ENCODE peak calls at places on chromosomes 16 and 17, in seven cellular contexts. U is BE2C, H is astrocyte, B is transverse colon, O is tibial artery, I is pancreas, J is DND-41. K is an unnamed sample. For H3K27me3, the result is how much of the 10 kb centered on the place peaks cover.

GRCh38 chr16:17211797-17212196 is 259.0 kb downstream of the XYLT1 start:
- DNase-seq in U (peak), H (no peak), B (no peak), O (no peak), I (no peak), J (peak), K (no peak)

GRCh38 chr17:82225368-82226029 is 3.3 kb upstream of the SLC16A3 start:
- DNase-seq in U (peak), H (no peak), B (no peak), O (no peak), I (no peak), J (no peak), K (no peak)

GRCh38 chr17:6473128-6473767 is 29.0 kb downstream of the PIMREG start:
- DNase-seq in U (peak), H (peak), B (peak), O (peak), I (peak), J (peak), K (peak)

GRCh38 chr17:71184716-71185115 is 936.1 kb upstream of the SOX9 start:
- DNase-seq in U (no peak), H (peak), B (no peak), O (peak), I (no peak), J (no peak), K (no peak)

GRCh38 chr16:12470311-12471229 is 333.1 kb downstream of the CPPED1 start:
- DNase-seq in U (no peak), H (peak), B (no peak), O (no peak), I (no peak), J (no peak), K (no peak)

GRCh38 chr17:2192367-2193028 is 111.1 kb downstream of the SMG6 start:
- DNase-seq in U (peak), H (peak), B (peak), O (no peak), I (no peak), J (peak), K (no peak)

GRCh38 chr16:80527297-80527696 is 13.5 kb upstream of the DYNLRB2 start:
- DNase-seq in U (no peak), H (peak), B (peak), O (no peak), I (no peak), J (peak), K (peak)

GRCh38 chr17:11324846-11325420 is 83.9 kb downstream of the SHISA6 start:
- DNase-seq in U (no peak), H (no peak), B (no peak), O (no peak), I (no peak), J (no peak), K (no peak)

GRCh38 chr17:1785925-1786324 is 24.1 kb downstream of the SERPINF1 start:
- DNase-seq in U (no peak), H (no peak), B (no peak), O (peak), I (no peak), J (no peak), K (no peak)

GRCh38 chr16:23424292-23424958 is 28.6 kb downstream of the COG7 start:
- DNase-seq in U (no peak), H (peak), B (peak), O (no peak), I (no peak), J (no peak), K (no peak)

GRCh38 chr17:13409455-13409854 is 192.3 kb downstream of the HS3ST3A1 start:
- DNase-seq in U (no peak), H (no peak), B (no peak), O (no peak), I (no peak), J (no peak), K (no peak)

GRCh38 chr17:66347661-66348604 is 45.5 kb downstream of the PRKCA start:
- DNase-seq in U (no peak), H (no peak), B (peak), O (no peak), I (no peak), J (no peak), K (no peak)

GRCh38 chr17:77416096-77416713 is 275.4 kb downstream of the SEC14L1 start:
- DNase-seq in U (no peak), H (no peak), B (no peak), O (no peak), I (no peak), J (no peak), K (no peak)

GRCh38 chr17:43766413-43767052 is 7.9 kb upstream of the SOST start:
- DNase-seq in U (peak), H (peak), B (peak), O (peak), I (no peak), J (peak), K (no peak)

GRCh38 chr17:28889996-28890395 is 7.5 kb downstream of the FLOT2 start:
- DNase-seq in U (no peak), H (no peak), B (no peak), O (no peak), I (no peak), J (no peak), K (no peak)

GRCh38 chr16:85372627-85373372 is 240.3 kb upstream of the GSE1 start:
- DNase-seq in U (peak), H (peak), B (no peak), O (peak), I (no peak), J (peak), K (no peak)

GRCh38 chr17:72422204-72422504 is 301.3 kb downstream of the SOX9 start:
- DNase-seq in U (no peak), H (no peak), B (no peak), O (no peak), I (no peak), J (no peak), K (no peak)

GRCh38 chr17:28864991-28865849 is 10.4 kb downstream of the ERAL1 start:
- DNase-seq in U (no peak), H (no peak), B (peak), O (no peak), I (no peak), J (no peak), K (no peak)

GRCh38 chr17:9958586-9959281 is 53.7 kb upstream of the RCVRN start:
- DNase-seq in U (no peak), H (no peak), B (no peak), O (no peak), I (no peak), J (no peak), K (no peak)

GRCh38 chr17:66673668-66674276 is 161.1 kb upstream of the CACNG5 start:
- DNase-seq in U (peak), H (peak), B (peak), O (no peak), I (peak), J (peak), K (no peak)

GRCh38 chr16:81923296-81923695 is 88.0 kb downstream of the SDR42E1 start:
- DNase-seq in U (no peak), H (no peak), B (no peak), O (no peak), I (no peak), J (no peak), K (no peak)

GRCh38 chr17:13594310-13594709 is 7.4 kb downstream of the HS3ST3A1 start:
- DNase-seq in U (no peak), H (no peak), B (no peak), O (no peak), I (no peak), J (no peak), K (no peak)

GRCh38 chr16:15440852-15441251 is 6.5 kb downstream of the BMERB1 start:
- DNase-seq in U (no peak), H (peak), B (no peak), O (no peak), I (no peak), J (no peak), K (no peak)

GRCh38 chr16:77424841-77425604 is 9.8 kb downstream of the ADAMTS18 start:
- DNase-seq in U (no peak), H (peak), B (no peak), O (no peak), I (no peak), J (no peak), K (no peak)

GRCh38 chr16:81616321-81617020 is 162.6 kb upstream of the PLCG2 start:
- DNase-seq in U (peak), H (peak), B (peak), O (no peak), I (no peak), J (peak), K (peak)

GRCh38 chr17:2059125-2059836 is 4.4 kb downstream of the HIC1 start:
- DNase-seq in U (no peak), H (no peak), B (no peak), O (peak), I (no peak), J (no peak), K (no peak)

GRCh38 chr17:43832168-43832975 is 574 bp downstream of the MPP3 start:
- DNase-seq in U (peak), H (peak), B (peak), O (peak), I (peak), J (no peak), K (no peak)

GRCh38 chr16:79899316-79900110 is 299.0 kb upstream of the MAF start:
- DNase-seq in U (no peak), H (no peak), B (no peak), O (no peak), I (no peak), J (no peak), K (no peak)

GRCh38 chr17:76549215-76549518 is 9.3 kb downstream of the PRCD start:
- DNase-seq in U (no peak), H (no peak), B (no peak), O (no peak), I (no peak), J (no peak), K (no peak)

GRCh38 chr17:73476890-73477350 is 165.1 kb upstream of the CDC42EP4 start:
- DNase-seq in U (no peak), H (no peak), B (no peak), O (no peak), I (no peak), J (no peak), K (no peak)

GRCh38 chr17:32588982-32589381 is 102.2 kb downstream of the CDK5R1 start:
- DNase-seq in U (no peak), H (no peak), B (no peak), O (no peak), I (no peak), J (no peak), K (no peak)

GRCh38 chr16:57533618-57534336 is 2.6 kb downstream of the CCDC102A start:
- DNase-seq in U (peak), H (no peak), B (no peak), O (no peak), I (no peak), J (peak), K (no peak)

DNA sequence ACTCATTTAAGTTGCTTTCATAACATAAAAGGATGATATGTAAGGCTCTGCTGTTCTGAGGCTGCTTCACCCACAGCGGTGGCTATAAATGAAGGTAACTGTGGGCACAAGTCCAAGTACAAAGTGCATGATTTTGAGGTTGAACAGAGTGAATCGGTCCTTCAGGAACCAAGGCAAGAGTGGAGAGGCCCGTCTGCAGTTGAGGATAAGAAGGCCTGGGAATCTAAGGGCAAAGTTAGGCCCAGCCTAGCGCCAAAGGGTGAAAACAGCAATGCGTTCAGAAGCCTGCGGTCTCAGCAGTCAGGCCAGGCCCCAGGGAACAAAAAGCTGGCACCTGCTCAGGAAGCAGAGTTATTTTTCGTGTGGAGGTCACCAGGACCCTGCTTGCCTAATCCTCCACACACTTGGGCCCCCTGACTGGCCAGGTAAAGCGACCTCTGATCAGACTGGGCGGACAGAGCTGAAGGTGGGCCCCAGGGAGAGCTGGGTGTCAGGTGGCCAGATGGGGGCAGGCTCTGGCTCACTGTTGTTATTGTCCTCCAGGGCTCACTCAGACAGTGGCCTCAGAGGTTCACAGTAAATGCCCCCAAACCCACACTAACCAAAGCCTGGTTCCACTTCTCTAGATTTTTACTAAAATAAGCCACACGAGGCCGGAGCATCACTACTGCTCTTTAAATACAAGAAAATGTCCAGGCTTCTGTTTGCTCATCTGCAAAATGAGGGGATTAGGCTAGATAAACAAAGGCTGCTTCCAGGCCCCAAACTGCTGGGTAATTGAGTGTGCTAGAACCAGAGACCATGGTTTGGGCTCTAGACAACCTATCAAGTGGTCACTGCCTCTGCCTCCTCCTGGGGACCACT is 46.4 kb downstream of the TEX2 start:
- DNase-seq in U (peak), H (peak), B (peak), O (no peak), I (peak), J (no peak), K (no peak)
- TF ChIP-seq CTCF in U (peak), H (no peak), B (no peak), O (no peak), I (no peak), J (peak), K (peak)

DNA sequence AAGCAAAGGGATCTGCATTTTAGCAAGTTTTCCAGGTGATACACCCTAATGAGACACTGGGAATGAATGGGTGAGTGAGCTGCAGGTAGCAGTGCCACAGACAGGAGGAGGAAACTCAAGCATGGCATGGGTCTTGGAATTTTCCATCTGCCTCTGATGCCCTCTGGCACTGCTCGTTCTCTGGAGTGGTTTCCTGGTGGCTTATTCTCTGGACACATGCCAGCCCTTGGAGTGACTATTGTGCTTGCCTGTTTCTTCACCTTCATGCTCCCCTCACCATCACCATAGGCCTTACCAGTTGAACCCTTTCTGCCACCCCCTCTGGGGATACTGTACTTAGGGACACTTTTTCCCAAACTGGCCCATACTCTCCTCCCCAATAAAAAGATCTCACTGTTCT is 1.6 kb downstream of the COASY start:
- DNase-seq in U (peak), H (no peak), B (peak), O (no peak), I (no peak), J (no peak), K (no peak)
- H3K4me3 ChIP-seq in U (peak), H (peak), B (no peak), O (peak), I (no peak), J (peak), K (peak)

DNA sequence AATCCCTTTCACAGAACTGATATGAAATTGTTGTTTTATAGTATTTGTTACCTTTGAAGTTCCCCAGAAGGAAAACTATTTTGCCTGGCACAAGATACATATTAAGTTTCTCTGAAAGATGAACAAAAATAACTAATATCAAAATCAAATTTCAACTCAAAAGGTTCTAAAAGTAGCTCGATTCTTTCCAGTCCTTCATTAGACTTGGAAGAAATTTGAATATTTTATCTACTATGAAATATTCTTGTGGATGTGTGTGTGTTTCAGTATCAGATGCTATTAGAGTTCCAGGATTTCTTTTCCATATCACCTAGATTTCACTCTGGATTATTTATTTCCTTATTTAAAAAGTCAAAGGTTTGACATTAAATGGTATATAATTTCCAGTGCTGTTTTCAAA is 3.6 kb upstream of the AATF start:
- DNase-seq in U (no peak), H (no peak), B (no peak), O (no peak), I (no peak), J (no peak), K (no peak)
- H3K27me3 ChIP-seq in U (half or more), H (half or more), B (half or more), O (half or more), I (half or more), J (under half), K (under half)

GRCh38 chr17:69723741-69724140 is 309.2 kb downstream of the MAP2K6 start:
- DNase-seq in U (no peak), H (no peak), B (no peak), O (no peak), I (no peak), J (no peak), K (no peak)
- TF ChIP-seq CTCF in U (no peak), H (no peak), B (no peak), O (no peak), I (no peak), J (no peak), K (no peak)

DNA sequence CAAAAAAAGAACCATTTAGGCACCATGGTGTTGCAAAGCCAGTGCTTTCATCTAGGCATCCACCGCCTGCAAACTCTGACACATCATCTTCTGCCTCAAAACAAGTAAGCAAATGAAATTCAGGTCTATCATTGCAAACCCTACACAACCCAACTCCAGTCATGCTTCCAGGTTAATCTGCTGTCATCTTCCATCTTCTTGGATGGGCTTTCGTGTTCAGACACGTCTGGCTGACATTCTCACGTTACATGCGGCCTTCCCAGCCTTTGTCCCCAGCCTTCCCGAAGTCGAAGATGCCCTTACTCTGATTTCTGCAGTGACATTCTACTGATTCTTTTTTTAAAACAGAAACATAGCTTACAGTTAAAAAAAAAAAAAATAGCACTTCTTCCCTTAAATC is 8.8 kb downstream of the ANKRD11 start:
- DNase-seq in U (no peak), H (no peak), B (no peak), O (no peak), I (no peak), J (no peak), K (no peak)
- H3K4me3 ChIP-seq in U (no peak), H (no peak), B (no peak), O (no peak), I (no peak), J (no peak), K (no peak)

GRCh38 chr16:86578499-86579267 is at the start of gene FOXL1:
- DNase-seq in U (no peak), H (no peak), B (no peak), O (no peak), I (no peak), J (no peak), K (no peak)
- H3K27me3 ChIP-seq in U (under half), H (under half), B (half or more), O (under half), I (under half), J (under half), K (under half)

DNA sequence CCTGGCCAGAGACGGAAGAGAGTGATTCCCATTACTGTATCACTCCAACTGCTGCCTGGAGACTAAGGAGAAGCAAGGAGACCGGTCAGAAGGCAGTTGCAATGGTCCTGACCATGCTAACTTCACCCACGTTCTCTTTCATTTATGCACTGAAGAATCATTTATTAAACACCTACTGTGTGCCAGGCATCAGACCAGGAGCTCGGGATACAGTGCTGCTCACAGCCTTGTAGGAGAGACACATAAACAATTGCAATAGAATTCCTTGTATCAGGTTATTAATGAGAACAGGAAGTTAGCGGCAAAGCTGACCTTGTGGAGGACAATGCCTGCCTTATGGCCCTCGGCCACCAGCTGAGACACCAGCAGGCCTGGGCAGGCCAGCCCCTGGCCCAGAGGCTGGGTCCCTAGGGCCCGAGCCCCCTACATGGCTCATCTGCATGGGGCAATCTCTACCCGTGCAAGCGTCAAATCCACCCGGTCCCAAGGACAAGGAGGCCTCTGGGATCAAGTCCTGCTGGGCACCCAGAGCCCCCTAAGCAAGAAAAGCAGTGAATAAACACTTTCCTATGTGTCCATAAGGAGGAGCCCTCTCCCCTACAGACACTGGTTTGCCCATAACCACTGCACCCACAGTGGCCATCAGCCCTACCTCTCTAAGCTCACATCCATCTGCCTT is 8.6 kb upstream of the ENPP7 start:
- DNase-seq in U (peak), H (no peak), B (no peak), O (no peak), I (no peak), J (no peak), K (no peak)
- TF ChIP-seq CTCF in U (peak), H (peak), B (no peak), O (no peak), I (no peak), J (peak), K (no peak)

DNA sequence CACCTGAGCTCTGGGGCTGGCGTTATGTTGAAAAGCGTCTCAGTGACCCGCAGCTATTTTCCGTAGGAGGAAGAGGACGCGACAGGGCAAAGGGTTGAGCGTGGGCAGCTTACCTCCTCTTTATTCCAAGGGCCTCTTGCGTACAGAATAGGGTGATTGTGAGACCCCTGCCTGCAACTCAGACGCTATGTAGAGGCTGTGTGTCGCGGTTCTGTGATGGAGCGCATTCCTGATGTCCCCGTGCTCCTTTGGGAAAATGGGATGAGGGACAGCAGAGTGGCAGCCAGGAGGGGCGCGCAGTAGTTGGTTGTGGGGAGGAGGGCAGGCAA is 533 bp upstream of the CDH8 start:
- DNase-seq in U (no peak), H (no peak), B (no peak), O (no peak), I (no peak), J (no peak), K (no peak)
- H3K4me3 ChIP-seq in U (no peak), H (peak), B (no peak), O (no peak), I (no peak), J (no peak), K (no peak)

GRCh38 chr17:61294777-61295176 is 104.9 kb upstream of the TBX2 start:
- DNase-seq in U (no peak), H (peak), B (no peak), O (no peak), I (no peak), J (no peak), K (no peak)
- H3K27me3 ChIP-seq in U (under half), H (under half), B (under half), O (under half), I (under half), J (under half), K (under half)